ENCODE peak calls at places on chromosomes 3 and 15, in four cellular contexts. J is adrenal gland, T is prostate gland, N is thyroid gland. Y is an unnamed sample. For H3K36me3, the result is how much of the 10 kb centered on the place peaks cover.

GRCh38 chr15:60675763-60676162 is 196.8 kb upstream of the ICE2 start:
- DNase-seq in J (no peak), T (no peak), N (no peak), Y (no peak)

GRCh38 chr3:44355634-44356033 is 17.1 kb downstream of the TCAIM start:
- DNase-seq in J (peak), T (no peak), N (no peak), Y (no peak)

GRCh38 chr15:33310481-33311311 is at the start of gene RYR3:
- DNase-seq in J (peak), T (no peak), N (peak), Y (no peak)

GRCh38 chr3:108477511-108478147 is 32.8 kb downstream of the MYH15 start:
- DNase-seq in J (peak), T (peak), N (peak), Y (peak)

GRCh38 chr3:142117452-142117851 is 31.9 kb downstream of the TFDP2 start:
- DNase-seq in J (no peak), T (no peak), N (no peak), Y (no peak)

GRCh38 chr3:138898301-138898700 is 48.6 kb downstream of the FOXL2 start:
- DNase-seq in J (no peak), T (no peak), N (no peak), Y (no peak)

GRCh38 chr15:81221449-81221848 is 24.8 kb downstream of the IL16 start:
- DNase-seq in J (no peak), T (no peak), N (no peak), Y (no peak)

GRCh38 chr3:122975163-122975923 is 52.2 kb downstream of the SEMA5B start:
- DNase-seq in J (no peak), T (peak), N (peak), Y (no peak)

GRCh38 chr3:63753995-63754394 is 65.1 kb upstream of the C3orf49 start:
- DNase-seq in J (no peak), T (no peak), N (no peak), Y (no peak)

GRCh38 chr3:139935071-139935865 is at the start of gene CLSTN2:
- DNase-seq in J (peak), T (peak), N (peak), Y (no peak)

GRCh38 chr15:65192016-65192415 is 6.9 kb upstream of the CLPX start:
- DNase-seq in J (no peak), T (no peak), N (no peak), Y (no peak)

GRCh38 chr15:39250460-39251186 is 330.3 kb upstream of the THBS1 start:
- DNase-seq in J (no peak), T (no peak), N (no peak), Y (no peak)

GRCh38 chr3:4948395-4948794 is 30.8 kb upstream of the BHLHE40 start:
- DNase-seq in J (no peak), T (no peak), N (no peak), Y (no peak)

GRCh38 chr15:88586401-88587162 is 34.6 kb upstream of the AEN start:
- DNase-seq in J (peak), T (no peak), N (peak), Y (no peak)

GRCh38 chr3:50626406-50626805 is 9.5 kb downstream of the MAPKAPK3 start:
- DNase-seq in J (no peak), T (no peak), N (no peak), Y (no peak)

GRCh38 chr15:31803388-31803884 is 226.9 kb upstream of the CHRNA7 start:
- DNase-seq in J (peak), T (no peak), N (no peak), Y (no peak)

GRCh38 chr15:33160054-33160453 is 34.5 kb downstream of the FMN1 start:
- DNase-seq in J (no peak), T (no peak), N (no peak), Y (no peak)

GRCh38 chr3:11514191-11514770 is 129.4 kb downstream of the VGLL4 start:
- DNase-seq in J (no peak), T (no peak), N (no peak), Y (no peak)

GRCh38 chr3:43144811-43145490 is 39.1 kb upstream of the POMGNT2 start:
- DNase-seq in J (peak), T (no peak), N (no peak), Y (no peak)

GRCh38 chr3:47732143-47732542 is 49.5 kb downstream of the SMARCC1 start:
- DNase-seq in J (no peak), T (no peak), N (no peak), Y (no peak)

GRCh38 chr3:62586356-62586755 is 213.0 kb upstream of the FEZF2 start:
- DNase-seq in J (no peak), T (no peak), N (no peak), Y (no peak)

GRCh38 chr3:20772869-20773268 is 586.9 kb upstream of the SGO1 start:
- DNase-seq in J (no peak), T (no peak), N (no peak), Y (no peak)

GRCh38 chr3:23919628-23920027 is 2.7 kb downstream of the RPL15 start:
- DNase-seq in J (no peak), T (no peak), N (no peak), Y (no peak)

GRCh38 chr3:126476166-126476975 is 680 bp upstream of the ZXDC start:
- DNase-seq in J (peak), T (peak), N (peak), Y (no peak)

GRCh38 chr15:43189296-43189695 is 4.1 kb downstream of the CCNDBP1 start:
- DNase-seq in J (no peak), T (no peak), N (no peak), Y (no peak)
- H3K36me3 ChIP-seq in J (under half), T (under half), N (under half), Y (half or more)

DNA sequence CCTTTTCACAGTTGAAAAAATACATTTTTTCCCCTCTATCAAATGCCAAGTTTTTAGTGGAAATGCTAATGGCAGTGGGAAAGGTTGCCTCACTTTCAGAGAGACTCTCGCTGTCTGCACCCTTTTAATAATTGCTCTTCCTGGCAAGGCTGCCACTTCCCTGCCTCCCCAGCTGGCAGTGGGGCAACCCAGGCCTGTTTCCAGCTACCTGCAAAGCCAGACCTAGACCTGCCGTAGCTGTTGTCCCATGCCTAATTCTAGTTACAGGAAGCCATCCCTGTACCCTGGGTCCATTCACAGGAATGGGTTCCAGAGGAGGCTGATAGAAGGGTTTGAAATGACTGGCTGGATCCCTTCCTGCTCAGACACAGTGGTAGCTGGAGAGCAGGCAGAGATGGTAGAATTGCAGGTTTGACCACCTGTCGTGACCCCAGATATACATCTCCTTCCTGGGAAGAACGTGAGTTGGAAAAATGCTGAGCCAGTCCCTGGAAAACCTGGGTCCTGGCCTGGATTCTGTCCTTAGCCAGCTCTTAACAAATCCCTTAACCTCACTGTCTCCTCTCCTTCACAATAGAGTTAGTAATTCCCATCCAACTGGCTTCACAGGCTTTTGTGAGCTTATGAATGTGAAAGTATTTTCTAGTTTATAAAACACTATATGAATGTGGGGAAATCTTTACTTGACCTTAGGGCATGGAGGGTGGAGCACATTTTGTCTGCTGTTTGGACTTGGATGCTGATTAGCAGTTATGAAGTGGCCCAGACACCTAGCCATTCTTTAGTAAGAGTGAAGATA is 13.0 kb upstream of the ALPK3 start:
- DNase-seq in J (no peak), T (no peak), N (no peak), Y (no peak)
- H3K36me3 ChIP-seq in J (half or more), T (under half), N (under half), Y (under half)

GRCh38 chr3:183959214-183959613 is 58.5 kb downstream of the ABCC5 start:
- DNase-seq in J (no peak), T (no peak), N (no peak), Y (no peak)
- H3K36me3 ChIP-seq in J (under half), T (under half), N (under half), Y (under half)

DNA sequence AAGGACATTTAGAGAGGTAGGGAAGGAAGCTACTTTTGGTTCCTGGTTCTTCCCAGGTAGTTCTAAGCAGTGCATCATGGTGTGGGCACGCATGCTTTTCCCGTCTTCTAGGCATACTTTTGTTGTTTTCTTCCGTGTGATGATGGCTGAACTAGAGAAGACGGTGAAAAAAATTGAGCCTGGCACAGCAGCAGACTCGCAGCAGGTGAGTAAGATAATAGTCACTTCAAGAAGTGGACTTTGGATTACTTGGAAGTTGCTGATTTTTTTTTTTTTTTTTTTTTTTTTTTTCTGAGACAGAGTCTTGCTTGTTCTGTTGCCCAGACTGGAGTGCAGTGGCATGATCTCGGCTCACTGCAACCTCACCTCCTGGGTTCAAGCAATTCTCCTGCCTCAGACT is 17.9 kb downstream of the FANCD2OS start:
- DNase-seq in J (no peak), T (no peak), N (no peak), Y (no peak)
- H3K36me3 ChIP-seq in J (under half), T (under half), N (under half), Y (under half)

DNA sequence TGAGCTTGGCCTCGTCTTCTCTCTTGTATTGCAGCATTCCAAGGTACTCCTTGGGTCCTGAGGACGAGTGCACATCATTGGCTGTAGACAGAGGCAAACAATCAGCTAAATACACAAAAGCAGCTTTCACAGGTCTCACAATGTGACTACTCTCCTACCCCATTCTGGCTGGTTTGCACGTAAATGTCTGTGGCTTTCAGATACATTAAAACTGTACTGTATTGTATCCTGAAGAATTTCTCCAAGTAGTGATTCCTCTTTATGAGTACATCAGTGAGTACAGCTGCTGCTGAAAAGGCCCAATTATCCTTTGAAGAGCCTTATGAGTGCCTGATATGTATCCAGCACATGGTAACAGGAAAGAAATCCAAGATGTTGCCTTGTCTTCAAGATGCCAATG is 22.0 kb upstream of the GNB5 start:
- DNase-seq in J (no peak), T (no peak), N (no peak), Y (no peak)
- H3K36me3 ChIP-seq in J (under half), T (under half), N (under half), Y (under half)

GRCh38 chr3:172334743-172335142 is 113.5 kb downstream of the GHSR start:
- DNase-seq in J (no peak), T (peak), N (no peak), Y (no peak)
- H3K36me3 ChIP-seq in J (half or more), T (under half), N (under half), Y (under half)

GRCh38 chr3:45965281-45966052 is 22.2 kb downstream of the CXCR6 start:
- DNase-seq in J (no peak), T (no peak), N (no peak), Y (no peak)
- H3K36me3 ChIP-seq in J (half or more), T (under half), N (half or more), Y (half or more)

GRCh38 chr15:98666441-98666840 is 18.1 kb downstream of the IGF1R start:
- DNase-seq in J (no peak), T (no peak), N (no peak), Y (no peak)
- H3K36me3 ChIP-seq in J (under half), T (under half), N (under half), Y (under half)

DNA sequence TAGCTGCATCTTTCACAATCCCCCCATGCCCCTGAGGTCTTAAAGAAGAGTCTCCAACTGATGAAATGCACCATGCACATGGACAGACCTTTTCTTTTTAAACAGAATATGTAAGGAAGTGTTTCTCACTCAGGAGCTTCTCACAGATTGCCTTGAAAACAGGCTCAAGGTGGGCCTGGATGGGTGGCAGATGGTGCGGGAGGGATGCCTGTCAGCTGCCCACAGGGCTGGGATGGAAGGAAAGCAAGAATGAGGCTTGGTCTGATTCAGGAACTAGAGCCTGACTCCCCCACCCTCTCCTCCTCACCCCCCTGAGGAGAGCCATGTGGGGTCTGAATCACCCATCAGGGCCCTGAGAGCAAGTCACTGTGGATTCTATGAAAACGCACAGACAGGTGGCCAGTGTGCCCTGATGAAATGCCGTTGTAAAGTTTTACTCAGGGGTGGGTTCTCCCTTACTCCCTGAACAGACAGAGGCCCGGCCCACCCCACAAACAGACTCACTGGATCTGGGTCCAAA is 67.2 kb downstream of the UMPS start:
- DNase-seq in J (no peak), T (no peak), N (no peak), Y (no peak)
- H3K36me3 ChIP-seq in J (under half), T (under half), N (under half), Y (under half)

DNA sequence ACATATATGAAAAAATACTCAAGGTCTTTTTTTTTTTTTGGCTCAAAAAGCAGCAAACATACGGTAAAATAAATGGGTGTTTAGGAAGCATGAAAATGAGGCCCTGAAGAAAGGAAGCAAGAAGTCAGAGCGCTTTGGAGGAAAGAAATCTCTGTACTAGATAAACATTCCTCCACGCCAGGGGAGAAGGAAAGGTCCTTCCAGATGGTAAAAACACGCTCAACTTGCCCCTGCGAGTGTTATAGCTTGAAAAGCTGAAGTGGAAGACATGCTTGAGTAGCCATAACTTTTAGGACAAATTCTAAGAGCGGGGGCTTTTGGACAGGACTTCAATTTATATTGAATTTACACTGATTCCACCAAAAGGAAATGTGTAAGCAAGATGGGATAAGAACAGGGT is 52.9 kb downstream of the FEM1B start:
- DNase-seq in J (no peak), T (no peak), N (peak), Y (no peak)
- H3K36me3 ChIP-seq in J (under half), T (under half), N (under half), Y (under half)